ENCODE peak calls at places on chromosomes 13 and 19, in nine cellular contexts. L, J, W, M, C, Z, N, B and R are unnamed samples. For H3K27me3, the result is how much of the 10 kb centered on the place peaks cover.

GRCh38 chr13:37899753-37900152 is 30.2 kb upstream of the TRPC4 start:
- DNase-seq in Z (peak), W (no peak), B (no peak), C (no peak), N (no peak), L (no peak), J (no peak), M (no peak), R (no peak)

GRCh38 chr19:31520633-31521032 is 171.4 kb upstream of the TSHZ3 start:
- DNase-seq in B (no peak), N (no peak), L (no peak), W (no peak), M (no peak), J (no peak), Z (no peak), C (no peak), R (no peak)

GRCh38 chr19:359653-359925 is 15.0 kb upstream of the MIER2 start:
- DNase-seq in W (no peak), Z (no peak), J (no peak), L (no peak), N (no peak), C (no peak), B (no peak), M (peak), R (peak)

GRCh38 chr19:48696353-48697010 is 711 bp downstream of the FUT2 start:
- DNase-seq in M (no peak), L (no peak), C (no peak), J (no peak), Z (no peak), N (no peak), W (no peak), B (peak), R (peak)

GRCh38 chr19:17090501-17091074 is 15.0 kb downstream of the MYO9B start:
- DNase-seq in M (no peak), L (no peak), B (no peak), Z (no peak), J (no peak), N (no peak), C (no peak), W (no peak), R (no peak)

GRCh38 chr13:104043184-104043583 is 977.0 kb upstream of the SLC10A2 start:
- DNase-seq in C (no peak), W (no peak), M (no peak), B (no peak), Z (no peak), N (no peak), J (peak), L (no peak), R (no peak)

GRCh38 chr19:18128044-18128443 is 24.9 kb upstream of the PIK3R2 start:
- DNase-seq in Z (no peak), W (no peak), L (no peak), M (no peak), C (no peak), N (no peak), J (no peak), B (no peak), R (no peak)

GRCh38 chr19:40348961-40349507 is 539 bp downstream of the PLD3 start:
- DNase-seq in L (no peak), W (no peak), C (no peak), M (no peak), J (peak), N (no peak), Z (peak), B (no peak), R (no peak)

GRCh38 chr13:109151696-109152095 is 522.3 kb downstream of the MYO16 start:
- DNase-seq in L (no peak), M (no peak), Z (no peak), B (no peak), C (no peak), J (peak), N (no peak), W (no peak), R (no peak)

DNA sequence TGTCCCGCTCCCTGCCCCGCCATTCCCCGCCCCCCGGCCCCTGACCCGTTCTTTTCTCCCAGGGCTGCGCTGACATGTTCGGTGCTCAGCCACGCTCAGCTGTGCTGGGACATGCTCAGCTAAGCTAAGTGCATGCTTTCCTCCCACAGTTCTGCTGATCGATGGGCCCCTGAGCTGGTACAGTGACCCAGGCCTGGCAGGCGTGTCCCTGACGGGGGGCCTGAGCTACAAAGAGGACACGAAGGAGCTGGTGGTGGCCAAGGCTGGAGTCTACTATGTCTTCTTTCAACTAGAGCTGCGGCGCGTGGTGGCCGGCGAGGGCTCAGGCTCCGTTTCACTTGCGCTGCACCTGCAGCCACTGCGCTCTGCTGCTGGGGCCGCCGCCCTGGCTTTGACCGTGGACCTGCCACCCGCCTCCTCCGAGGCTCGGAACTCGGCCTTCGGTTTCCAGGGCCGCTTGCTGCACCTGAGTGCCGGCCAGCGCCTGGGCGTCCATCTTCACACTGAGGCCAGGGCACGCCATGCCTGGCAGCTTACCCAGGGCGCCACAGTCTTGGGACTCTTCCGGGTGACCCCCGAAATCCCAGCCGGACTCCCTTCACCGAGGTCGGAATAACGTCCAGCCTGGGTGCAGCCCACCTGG is 3.7 kb downstream of the TNFSF9 start:
- DNase-seq in B (no peak), J (no peak), Z (no peak), L (no peak), N (no peak), W (no peak), C (no peak), M (no peak), R (no peak)
- H3K27me3 ChIP-seq in B (under half), J (under half), Z (under half), L (under half), N (under half), W (under half), C (under half), M (under half), R (under half)

DNA sequence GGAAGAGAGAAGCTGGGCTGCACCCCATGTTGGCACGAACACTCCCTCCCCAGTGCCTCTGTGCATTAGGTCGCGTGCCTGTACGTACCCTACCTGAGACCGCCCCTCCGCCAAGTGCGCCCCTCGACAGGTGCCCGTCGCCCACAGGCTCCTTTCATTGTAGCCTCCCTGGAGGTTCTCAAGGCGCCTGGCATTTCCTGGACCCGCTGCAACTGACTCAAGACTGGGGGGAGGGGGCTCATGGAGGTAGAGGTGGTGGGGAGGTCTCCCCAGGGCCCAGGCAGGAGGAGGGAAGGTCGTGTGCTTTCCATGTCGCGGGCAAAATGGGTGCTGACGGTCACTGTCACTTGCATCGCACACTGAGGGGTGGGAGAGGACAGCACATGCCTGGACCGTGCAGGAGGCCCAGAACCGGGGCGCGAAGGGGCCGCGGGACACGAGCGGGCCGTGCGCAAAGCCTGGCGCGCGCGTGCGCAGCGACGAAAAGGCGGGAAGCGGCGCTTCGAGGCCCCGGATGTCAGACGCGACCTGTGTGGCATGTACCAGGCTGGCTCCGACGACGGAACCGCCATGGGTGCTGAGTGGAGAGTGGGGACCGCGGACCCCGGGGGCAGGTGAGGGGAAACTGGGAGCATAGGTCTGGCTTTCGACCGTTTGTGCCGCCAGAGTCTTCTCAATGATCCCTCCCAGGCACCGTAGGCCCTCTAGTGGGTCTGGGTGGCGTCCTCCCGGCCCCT is 16.5 kb downstream of the NFIX start:
- DNase-seq in Z (no peak), J (no peak), C (no peak), B (no peak), N (no peak), M (no peak), L (no peak), W (no peak), R (no peak)
- H3K27me3 ChIP-seq in Z (under half), J (under half), C (half or more), B (under half), N (under half), M (under half), L (under half), W (half or more), R (under half)

GRCh38 chr19:34603003-34603402 is 74.0 kb downstream of the SCGB2B2 start:
- DNase-seq in W (no peak), J (no peak), N (no peak), B (no peak), Z (no peak), L (no peak), C (no peak), M (no peak), R (no peak)
- H3K27me3 ChIP-seq in W (under half), J (under half), N (under half), B (under half), Z (under half), L (under half), C (under half), M (under half), R (under half)

GRCh38 chr13:66323695-66324094 is 906.4 kb downstream of the PCDH9 start:
- DNase-seq in N (no peak), C (no peak), B (no peak), Z (no peak), L (no peak), W (no peak), J (no peak), M (no peak), R (no peak)

GRCh38 chr13:66322193-66322592 is 907.9 kb downstream of the PCDH9 start:
- DNase-seq in Z (no peak), J (no peak), B (no peak), L (no peak), C (no peak), N (no peak), W (no peak), M (no peak), R (no peak)
- H3K27me3 ChIP-seq in Z (under half), J (under half), B (under half), L (under half), C (under half), N (under half), W (under half), M (under half), R (under half)

GRCh38 chr19:3026768-3027167 is 2.3 kb downstream of the TLE2 start:
- DNase-seq in B (no peak), N (no peak), W (no peak), L (no peak), M (no peak), Z (no peak), J (no peak), C (no peak), R (no peak)

GRCh38 chr19:3027292-3027691 is 1.8 kb downstream of the TLE2 start:
- DNase-seq in C (no peak), Z (no peak), B (no peak), J (no peak), N (no peak), M (no peak), W (no peak), L (no peak), R (no peak)

GRCh38 chr19:3024870-3025515 is 4.1 kb downstream of the TLE2 start:
- DNase-seq in M (no peak), L (no peak), N (no peak), C (no peak), Z (no peak), W (no peak), J (no peak), B (peak), R (peak)

GRCh38 chr19:3025516-3025890 is 3.6 kb downstream of the TLE2 start:
- DNase-seq in C (no peak), M (no peak), B (peak), W (no peak), N (no peak), J (no peak), L (no peak), Z (no peak), R (no peak)

GRCh38 chr19:3024509-3024869 is 4.6 kb downstream of the TLE2 start:
- DNase-seq in J (no peak), L (no peak), M (no peak), C (no peak), W (no peak), N (no peak), B (no peak), Z (no peak), R (no peak)
- H3K27me3 ChIP-seq in J (under half), L (under half), M (under half), C (under half), W (under half), N (under half), B (under half), Z (under half), R (under half)

DNA sequence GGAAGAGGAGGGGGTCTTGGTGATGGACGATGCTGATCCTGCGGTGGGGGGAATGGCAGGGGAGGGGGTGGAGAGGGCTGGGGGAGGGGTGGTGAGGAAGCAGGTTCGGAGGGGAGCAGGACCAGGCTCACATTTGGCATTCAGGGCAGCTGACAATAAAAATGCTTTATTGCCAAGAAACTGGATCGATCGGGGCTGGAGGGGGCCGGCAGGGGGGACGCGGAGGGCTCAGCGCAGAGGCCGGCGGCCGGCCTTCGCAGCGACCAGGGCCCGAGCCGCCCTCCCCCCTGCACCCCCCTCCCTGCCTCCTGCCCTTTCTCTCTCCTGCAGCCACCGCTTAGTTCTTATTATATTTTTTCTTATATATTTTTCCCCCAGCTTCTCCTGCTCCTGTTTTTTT is 18.1 kb upstream of the POU2F2 start:
- DNase-seq in B (no peak), N (no peak), Z (no peak), M (no peak), J (no peak), L (no peak), C (no peak), W (no peak), R (peak)
- H3K27me3 ChIP-seq in B (half or more), N (half or more), Z (under half), M (under half), J (half or more), L (under half), C (half or more), W (under half), R (under half)

DNA sequence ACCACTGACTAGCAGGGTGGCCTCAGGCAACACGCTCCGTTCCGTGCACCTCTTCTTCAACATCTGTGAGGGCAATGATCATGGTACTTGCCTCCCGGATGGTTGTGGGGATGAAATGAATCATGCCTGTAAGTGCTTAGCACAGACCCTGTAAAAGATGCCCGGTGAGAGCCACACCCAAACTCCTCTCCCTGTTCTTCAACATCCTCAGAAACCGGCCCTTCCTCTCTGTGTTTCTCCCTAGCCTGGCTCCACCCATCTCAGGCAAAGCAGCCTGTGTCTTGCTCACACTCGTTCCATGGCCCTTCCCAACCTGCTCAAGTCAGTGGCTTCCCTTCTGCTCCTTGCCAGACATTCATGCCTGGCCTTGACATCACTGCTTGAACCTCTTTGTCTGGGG is 5.8 kb upstream of the DMKN start:
- DNase-seq in M (no peak), L (no peak), W (no peak), B (no peak), J (peak), N (no peak), Z (no peak), C (no peak), R (no peak)
- H3K27me3 ChIP-seq in M (under half), L (under half), W (under half), B (under half), J (under half), N (under half), Z (under half), C (under half), R (under half)

GRCh38 chr19:1459479-1459878 is 9.6 kb downstream of the APC2 start:
- DNase-seq in Z (no peak), C (no peak), B (no peak), L (no peak), W (no peak), N (no peak), M (no peak), J (no peak), R (no peak)
- H3K27me3 ChIP-seq in Z (under half), C (under half), B (half or more), L (under half), W (under half), N (under half), M (under half), J (under half), R (under half)

DNA sequence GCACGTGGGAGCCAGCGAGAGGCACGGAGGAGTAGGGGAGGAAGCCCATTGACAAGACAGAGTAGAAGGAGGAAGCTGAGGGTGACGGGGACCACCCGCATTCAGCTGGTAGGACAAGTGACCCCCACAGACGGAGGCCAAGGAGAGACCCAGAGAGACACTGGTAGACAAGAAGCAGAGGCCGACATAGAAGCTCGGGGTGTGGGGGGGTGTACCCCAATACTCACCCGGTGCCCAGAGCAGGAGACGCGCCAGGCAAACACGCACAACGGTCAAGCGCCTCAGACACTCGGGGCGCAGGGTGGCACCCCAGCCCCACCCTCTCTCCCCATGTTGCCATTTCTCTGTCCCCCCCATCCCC is 23.6 kb downstream of the SHANK1 start:
- DNase-seq in J (no peak), Z (no peak), C (no peak), L (no peak), B (no peak), W (no peak), M (no peak), N (no peak), R (no peak)
- H3K27me3 ChIP-seq in J (under half), Z (under half), C (under half), L (under half), B (half or more), W (under half), M (under half), N (half or more), R (under half)

DNA sequence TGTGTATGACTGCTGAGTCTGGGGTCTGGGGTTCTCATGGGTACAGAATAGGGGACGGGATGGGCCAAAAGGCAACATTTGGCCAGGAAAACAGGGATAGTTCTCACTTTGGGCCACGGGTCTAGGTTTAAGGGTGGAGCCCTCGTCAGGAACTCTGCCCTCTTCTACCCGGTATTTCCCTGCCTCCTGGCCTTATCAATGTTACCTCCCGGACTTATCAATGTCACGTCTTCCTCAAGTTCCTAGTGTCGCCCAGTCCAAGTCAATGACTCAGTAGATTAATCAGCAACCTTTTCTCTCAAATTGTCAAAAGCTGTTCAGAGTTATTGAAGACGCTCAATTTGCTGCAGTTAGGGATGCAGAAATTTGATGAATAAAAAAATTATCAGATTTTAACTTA is 234.8 kb downstream of the B3GLCT start:
- DNase-seq in N (no peak), C (no peak), W (no peak), J (no peak), Z (no peak), M (no peak), B (no peak), L (no peak), R (no peak)
- H3K27me3 ChIP-seq in N (under half), C (under half), W (under half), J (under half), Z (under half), M (under half), B (under half), L (under half), R (under half)